ENCODE peak calls at places on chromosome 12, in ten cellular contexts. O is psoas muscle, J is AG10803, H is tibial artery, D is AG09309, P is mammary epithelial cell, R is lower leg skin, N is prostate gland, Y is brain microvascular endothelial cell, C is HCT116. A is an unnamed sample.

GRCh38 chr12:111154180-111154579 is 214.7 kb downstream of the PHETA1 start:
- DNase-seq in H (no peak), D (no peak), J (peak; percentile 2), C (no peak), P (no peak), R (no peak), Y (no peak), O (no peak), N (no peak), A (no peak)

GRCh38 chr12:22974865-22975264 is 349.9 kb downstream of the ETNK1 start:
- DNase-seq in J (peak; percentile 81), D (peak; percentile 41), P (peak; percentile 79), R (no peak), C (peak; percentile 15), Y (peak; percentile 81), N (no peak), H (no peak), O (no peak), A (no peak)

GRCh38 chr12:15662303-15662980 is 126.7 kb downstream of the EPS8 start:
- DNase-seq in H (no peak), D (peak; percentile 73), C (peak; percentile 86), J (peak; percentile 86), O (no peak), P (peak; percentile 93), Y (peak; percentile 43), N (no peak), R (no peak), A (no peak)

GRCh38 chr12:16520328-16520727 is 85.6 kb downstream of the LMO3 start:
- DNase-seq in Y (no peak), R (no peak), N (no peak), P (peak; percentile 27), O (no peak), H (no peak), C (no peak), J (peak; percentile 5), D (no peak), A (no peak)

GRCh38 chr12:108722992-108723766 is 8.1 kb downstream of the CORO1C start:
- DNase-seq in D (peak; percentile 83), O (no peak), Y (peak; percentile 63), P (peak; percentile 75), C (no peak), J (peak; percentile 98), R (no peak), N (no peak), H (peak; percentile 66), A (no peak)

GRCh38 chr12:61220337-61220736 is 1039.9 kb upstream of the USP15 start:
- DNase-seq in P (peak; percentile 71), H (no peak), C (no peak), N (no peak), R (no peak), O (no peak), Y (peak; percentile 18), J (no peak), D (no peak), A (no peak)

GRCh38 chr12:49952396-49953055 is 2.0 kb downstream of the AQP2 start:
- DNase-seq in J (no peak), C (no peak), H (no peak), D (no peak), Y (no peak), O (no peak), P (no peak), R (no peak), N (no peak), A (no peak)

GRCh38 chr12:119644930-119645329 is 23.0 kb upstream of the PRKAB1 start:
- DNase-seq in D (no peak), O (no peak), Y (no peak), C (no peak), R (no peak), H (no peak), N (no peak), P (no peak), J (no peak), A (no peak)

GRCh38 chr12:119229837-119230236 is 51.1 kb downstream of the HSPB8 start:
- DNase-seq in R (no peak), C (peak; percentile 59), O (peak; percentile 30), N (no peak), P (no peak), H (no peak), J (peak; percentile 4), D (no peak), Y (peak; percentile 66), A (peak; percentile 13)

GRCh38 chr12:2294651-2295475 is 242.1 kb downstream of the CACNA1C start:
- DNase-seq in Y (no peak), H (peak; percentile 34), R (peak; percentile 93), C (no peak), D (peak; percentile 52), N (no peak), P (peak; percentile 16), J (peak; percentile 85), O (no peak), A (no peak)

GRCh38 chr12:101552277-101552676 is 42.5 kb upstream of the MYBPC1 start:
- DNase-seq in H (no peak), P (peak; percentile 5), C (no peak), O (peak; percentile 65), N (no peak), D (no peak), J (peak; percentile 43), R (no peak), Y (no peak), A (no peak)

GRCh38 chr12:12927211-12928079 is 24.5 kb downstream of the GPRC5D start:
- DNase-seq in O (no peak), D (no peak), P (peak; percentile 60), C (peak; percentile 90), H (no peak), R (peak; percentile 88), J (peak; percentile 41), N (peak; percentile 66), Y (no peak), A (no peak)

GRCh38 chr12:28543021-28543890 is 353.0 kb downstream of the CCDC91 start:
- DNase-seq in P (no peak), H (no peak), J (no peak), O (no peak), R (no peak), N (no peak), C (no peak), D (no peak), Y (no peak), A (no peak)

GRCh38 chr12:66189476-66189823 is 436 bp downstream of the IRAK3 start:
- DNase-seq in H (no peak), Y (no peak), N (no peak), D (no peak), O (no peak), C (no peak), R (peak; percentile 88), J (no peak), P (no peak), A (no peak)
- H3K4me3 ChIP-seq in H (peak overlapping the region; percentile 52), Y (peak overlapping the region; percentile 65), N (peak overlapping the region; percentile 43), D (peak overlapping the region; percentile 58), O (peak overlapping the region; percentile 66), C (no peak overlapping the region), R (peak overlapping the region; percentile 26), J (peak overlapping the region; percentile 69), P (no peak overlapping the region), A (no peak overlapping the region)

GRCh38 chr12:47905313-47905730 is 528 bp upstream of the VDR start:
- DNase-seq in J (no peak), P (peak; percentile 82), N (peak; percentile 53), R (peak; percentile 93), H (peak; percentile 28), O (peak; percentile 39), C (no peak), Y (no peak), D (no peak), A (no peak)
- TF ChIP-seq CTCF in J (no peak), P (peak; percentile 27), N (no peak), R (no peak), H (peak; percentile 38), O (peak; percentile 36), C (peak; percentile 66), Y (peak; percentile 56), D (peak; percentile 37), A (peak; percentile 86)

GRCh38 chr12:94650143-94651056 is at the start of gene TMCC3:
- DNase-seq in R (peak; percentile 87), P (peak; percentile 68), Y (no peak), D (no peak), N (peak; percentile 39), C (no peak), H (peak; percentile 36), J (no peak), O (peak; percentile 75), A (no peak)
- H3K4me3 ChIP-seq in R (peak within 1 kb of the TSS; percentile 44), P (peak within 1 kb of the TSS; percentile 92), Y (peak within 1 kb of the TSS; percentile 60), D (no peak within 1 kb of the TSS), N (peak within 1 kb of the TSS; percentile 84), C (peak within 1 kb of the TSS; percentile 79), H (peak within 1 kb of the TSS; percentile 68), J (no peak within 1 kb of the TSS), O (peak within 1 kb of the TSS; percentile 94), A (peak within 1 kb of the TSS; percentile 35)

GRCh38 chr12:74381968-74382367 is 155.7 kb upstream of the ATXN7L3B start:
- DNase-seq in C (no peak), N (no peak), D (no peak), O (no peak), R (no peak), Y (no peak), J (no peak), H (no peak), P (no peak), A (no peak)
- TF ChIP-seq CTCF in C (no peak), N (no peak), D (no peak), O (no peak), R (no peak), Y (no peak), J (no peak), H (no peak), P (no peak), A (no peak)